ENCODE peak calls at places on chromosomes 1 and 21, in four cellular contexts. C is activated naive CD4-positive, alpha-beta T cell; B is heart left ventricle; Q is kidney tubule cell. G is an unnamed sample.

GRCh38 chr1:17024721-17025120 is 13.0 kb upstream of the ATP13A2 start:
- DNase-seq in C (no peak), B (no peak), Q (no peak), G (no peak)

GRCh38 chr1:196366817-196367495 is 241.3 kb downstream of the KCNT2 start:
- DNase-seq in C (no peak), B (no peak), Q (no peak), G (no peak)

GRCh38 chr1:225470210-225470609 is 42.4 kb upstream of the LBR start:
- DNase-seq in C (no peak), B (no peak), Q (no peak), G (no peak)

GRCh38 chr1:20138346-20138745 is 777 bp upstream of the PLA2G2F start:
- DNase-seq in C (no peak), B (no peak), Q (no peak), G (no peak)

GRCh38 chr1:212621043-212621829 is 12.7 kb downstream of the ATF3 start:
- DNase-seq in C (no peak), B (no peak), Q (no peak), G (no peak)

GRCh38 chr1:12309783-12310742 is 80.2 kb downstream of the VPS13D start:
- DNase-seq in C (no peak), B (no peak), Q (no peak), G (no peak)

GRCh38 chr1:89724369-89725015 is 91.6 kb downstream of the LRRC8C start:
- DNase-seq in C (no peak), B (no peak), Q (peak; percentile 58), G (peak; percentile 93)

GRCh38 chr1:100955322-100955721 is 59.4 kb downstream of the SLC30A7 start:
- DNase-seq in C (no peak), B (no peak), Q (peak; percentile 22), G (peak; percentile 70)

GRCh38 chr1:112625696-112626095 is 6.1 kb downstream of the CAPZA1 start:
- DNase-seq in C (no peak), B (no peak), Q (peak; percentile 56), G (no peak)

GRCh38 chr1:199029401-199029800 is 390.6 kb downstream of the PTPRC start:
- DNase-seq in C (no peak), B (no peak), Q (peak; percentile 81), G (peak; percentile 37)

GRCh38 chr21:41650526-41651145 is 116.2 kb downstream of the RIPK4 start:
- DNase-seq in C (no peak), B (no peak), Q (no peak), G (no peak)

GRCh38 chr1:208461680-208462079 is 217.5 kb upstream of the PLXNA2 start:
- DNase-seq in C (no peak), B (no peak), Q (no peak), G (no peak)

GRCh38 chr1:85580046-85580411 is 532 bp upstream of the CCN1 start:
- DNase-seq in C (no peak), B (no peak), Q (peak; percentile 91), G (peak; percentile 72)

GRCh38 chr1:186429017-186429416 is 31.9 kb downstream of the PDC start:
- DNase-seq in C (no peak), B (no peak), Q (no peak), G (no peak)

GRCh38 chr1:150579955-150580642 is 689 bp upstream of the MCL1 start:
- DNase-seq in C (no peak), B (no peak), Q (no peak), G (no peak)

GRCh38 chr1:56963667-56964066 is 2.1 kb downstream of the C8B start:
- DNase-seq in C (no peak), B (no peak), Q (no peak), G (no peak)

GRCh38 chr1:117573386-117574040 is 32.3 kb upstream of the TENT5C start:
- DNase-seq in C (no peak), B (peak; percentile 16), Q (peak; percentile 26), G (peak; percentile 59)

GRCh38 chr1:222995620-222996306 is 147.3 kb downstream of the TLR5 start:
- DNase-seq in C (no peak), B (no peak), Q (peak; percentile 67), G (no peak)

GRCh38 chr21:38503588-38503987 is 5.3 kb upstream of the ERG start:
- DNase-seq in C (no peak), B (no peak), Q (no peak), G (no peak)

G was measured in HT1080.